ENCODE peak calls at places on chromosomes 2 and 18, in nine cellular contexts. One of them, this sample, is unnamed.

GRCh38 chr2:98167916-98168315 is 80.9 kb downstream of the VWA3B start:
- DNase-seq in activated T-cell treated with anti-CD3 and anti-CD28 coated beads for 1 hour: no peak
- DNase-seq in activated T-helper 1 cell treated with anti-CD3 and anti-CD28 coated beads, Interleukin-12 subunit alpha, Interleukin-12 subunit beta, Interleukin-2, Interleukin-4 antibody, amounts not matched to agents 30 ng/mL and 10 ng/mL and 1 ng/mL, durations not matched to agents 14 hours and 24 hours and 36 hours: no peak
- DNase-seq in posterior cingulate gyrus: no peak
- DNase-seq in stimulated activated naive CD8-positive, alpha-beta T cell treated with anti-CD3 and anti-CD28 coated beads, Interleukin-15, Interleukin-2, amounts not matched to agents 100 U/mL and 50 U/mL, for 24 hours: no peak
- DNase-seq in C1 segment of cervical spinal cord: no peak
- DNase-seq in A549: no peak
- DNase-seq in GF-D8: no peak
- DNase-seq in NCI-H2171: no peak
- DNase-seq in this sample: no peak

GRCh38 chr2:175877845-175878563 is 124.1 kb downstream of the LNPK start:
- DNase-seq in NCI-H2171: no peak
- DNase-seq in stimulated activated naive CD8-positive, alpha-beta T cell treated with anti-CD3 and anti-CD28 coated beads, Interleukin-15, Interleukin-2, amounts not matched to agents 100 U/mL and 50 U/mL, for 24 hours: no peak
- DNase-seq in activated T-helper 1 cell treated with anti-CD3 and anti-CD28 coated beads, Interleukin-12 subunit alpha, Interleukin-12 subunit beta, Interleukin-2, Interleukin-4 antibody, amounts not matched to agents 30 ng/mL and 10 ng/mL and 1 ng/mL, durations not matched to agents 14 hours and 24 hours and 36 hours: no peak
- DNase-seq in C1 segment of cervical spinal cord: no peak
- DNase-seq in GF-D8: no peak
- DNase-seq in A549: peak
- DNase-seq in posterior cingulate gyrus: no peak
- DNase-seq in activated T-cell treated with anti-CD3 and anti-CD28 coated beads for 1 hour: no peak
- DNase-seq in this sample: no peak

GRCh38 chr2:131394147-131394931 is 30.4 kb upstream of the RAB6D start:
- DNase-seq in NCI-H2171: no peak
- DNase-seq in stimulated activated naive CD8-positive, alpha-beta T cell treated with anti-CD3 and anti-CD28 coated beads, Interleukin-15, Interleukin-2, amounts not matched to agents 100 U/mL and 50 U/mL, for 24 hours: peak
- DNase-seq in A549: no peak
- DNase-seq in activated T-cell treated with anti-CD3 and anti-CD28 coated beads for 1 hour: no peak
- DNase-seq in posterior cingulate gyrus: peak
- DNase-seq in C1 segment of cervical spinal cord: no peak
- DNase-seq in activated T-helper 1 cell treated with anti-CD3 and anti-CD28 coated beads, Interleukin-12 subunit alpha, Interleukin-12 subunit beta, Interleukin-2, Interleukin-4 antibody, amounts not matched to agents 30 ng/mL and 10 ng/mL and 1 ng/mL, durations not matched to agents 14 hours and 24 hours and 36 hours: peak
- DNase-seq in GF-D8: no peak
- DNase-seq in this sample: no peak

GRCh38 chr18:49241852-49242251 is 218.6 kb downstream of the DYM start:
- DNase-seq in activated T-helper 1 cell treated with anti-CD3 and anti-CD28 coated beads, Interleukin-12 subunit alpha, Interleukin-12 subunit beta, Interleukin-2, Interleukin-4 antibody, amounts not matched to agents 30 ng/mL and 10 ng/mL and 1 ng/mL, durations not matched to agents 14 hours and 24 hours and 36 hours: no peak
- DNase-seq in A549: no peak
- DNase-seq in activated T-cell treated with anti-CD3 and anti-CD28 coated beads for 1 hour: no peak
- DNase-seq in posterior cingulate gyrus: no peak
- DNase-seq in GF-D8: no peak
- DNase-seq in stimulated activated naive CD8-positive, alpha-beta T cell treated with anti-CD3 and anti-CD28 coated beads, Interleukin-15, Interleukin-2, amounts not matched to agents 100 U/mL and 50 U/mL, for 24 hours: no peak
- DNase-seq in C1 segment of cervical spinal cord: no peak
- DNase-seq in NCI-H2171: no peak
- DNase-seq in this sample: no peak

GRCh38 chr2:72669121-72669520 is 156.7 kb downstream of the EXOC6B start:
- DNase-seq in A549: peak
- DNase-seq in activated T-helper 1 cell treated with anti-CD3 and anti-CD28 coated beads, Interleukin-12 subunit alpha, Interleukin-12 subunit beta, Interleukin-2, Interleukin-4 antibody, amounts not matched to agents 30 ng/mL and 10 ng/mL and 1 ng/mL, durations not matched to agents 14 hours and 24 hours and 36 hours: no peak
- DNase-seq in stimulated activated naive CD8-positive, alpha-beta T cell treated with anti-CD3 and anti-CD28 coated beads, Interleukin-15, Interleukin-2, amounts not matched to agents 100 U/mL and 50 U/mL, for 24 hours: no peak
- DNase-seq in posterior cingulate gyrus: no peak
- DNase-seq in C1 segment of cervical spinal cord: no peak
- DNase-seq in activated T-cell treated with anti-CD3 and anti-CD28 coated beads for 1 hour: no peak
- DNase-seq in NCI-H2171: no peak
- DNase-seq in GF-D8: no peak
- DNase-seq in this sample: no peak

GRCh38 chr18:33201509-33201926 is 239.0 kb downstream of the CCDC178 start:
- DNase-seq in stimulated activated naive CD8-positive, alpha-beta T cell treated with anti-CD3 and anti-CD28 coated beads, Interleukin-15, Interleukin-2, amounts not matched to agents 100 U/mL and 50 U/mL, for 24 hours: no peak
- DNase-seq in activated T-cell treated with anti-CD3 and anti-CD28 coated beads for 1 hour: no peak
- DNase-seq in activated T-helper 1 cell treated with anti-CD3 and anti-CD28 coated beads, Interleukin-12 subunit alpha, Interleukin-12 subunit beta, Interleukin-2, Interleukin-4 antibody, amounts not matched to agents 30 ng/mL and 10 ng/mL and 1 ng/mL, durations not matched to agents 14 hours and 24 hours and 36 hours: no peak
- DNase-seq in GF-D8: no peak
- DNase-seq in NCI-H2171: no peak
- DNase-seq in posterior cingulate gyrus: no peak
- DNase-seq in A549: peak
- DNase-seq in C1 segment of cervical spinal cord: no peak
- DNase-seq in this sample: no peak

GRCh38 chr2:94880507-94880906 is 9.3 kb downstream of the TEKT4 start:
- DNase-seq in activated T-cell treated with anti-CD3 and anti-CD28 coated beads for 1 hour: no peak
- DNase-seq in GF-D8: no peak
- DNase-seq in activated T-helper 1 cell treated with anti-CD3 and anti-CD28 coated beads, Interleukin-12 subunit alpha, Interleukin-12 subunit beta, Interleukin-2, Interleukin-4 antibody, amounts not matched to agents 30 ng/mL and 10 ng/mL and 1 ng/mL, durations not matched to agents 14 hours and 24 hours and 36 hours: no peak
- DNase-seq in stimulated activated naive CD8-positive, alpha-beta T cell treated with anti-CD3 and anti-CD28 coated beads, Interleukin-15, Interleukin-2, amounts not matched to agents 100 U/mL and 50 U/mL, for 24 hours: no peak
- DNase-seq in A549: no peak
- DNase-seq in posterior cingulate gyrus: no peak
- DNase-seq in NCI-H2171: no peak
- DNase-seq in C1 segment of cervical spinal cord: no peak
- DNase-seq in this sample: no peak

GRCh38 chr18:58581265-58581664 is 47.6 kb downstream of the ALPK2 start:
- DNase-seq in stimulated activated naive CD8-positive, alpha-beta T cell treated with anti-CD3 and anti-CD28 coated beads, Interleukin-15, Interleukin-2, amounts not matched to agents 100 U/mL and 50 U/mL, for 24 hours: no peak
- DNase-seq in GF-D8: no peak
- DNase-seq in C1 segment of cervical spinal cord: no peak
- DNase-seq in posterior cingulate gyrus: no peak
- DNase-seq in A549: peak
- DNase-seq in activated T-helper 1 cell treated with anti-CD3 and anti-CD28 coated beads, Interleukin-12 subunit alpha, Interleukin-12 subunit beta, Interleukin-2, Interleukin-4 antibody, amounts not matched to agents 30 ng/mL and 10 ng/mL and 1 ng/mL, durations not matched to agents 14 hours and 24 hours and 36 hours: no peak
- DNase-seq in activated T-cell treated with anti-CD3 and anti-CD28 coated beads for 1 hour: no peak
- DNase-seq in NCI-H2171: no peak
- DNase-seq in this sample: no peak

GRCh38 chr2:176960736-176961135 is 251.9 kb upstream of the HNRNPA3 start:
- DNase-seq in A549: no peak
- DNase-seq in C1 segment of cervical spinal cord: no peak
- DNase-seq in posterior cingulate gyrus: no peak
- DNase-seq in NCI-H2171: no peak
- DNase-seq in stimulated activated naive CD8-positive, alpha-beta T cell treated with anti-CD3 and anti-CD28 coated beads, Interleukin-15, Interleukin-2, amounts not matched to agents 100 U/mL and 50 U/mL, for 24 hours: no peak
- DNase-seq in GF-D8: no peak
- DNase-seq in activated T-cell treated with anti-CD3 and anti-CD28 coated beads for 1 hour: no peak
- DNase-seq in activated T-helper 1 cell treated with anti-CD3 and anti-CD28 coated beads, Interleukin-12 subunit alpha, Interleukin-12 subunit beta, Interleukin-2, Interleukin-4 antibody, amounts not matched to agents 30 ng/mL and 10 ng/mL and 1 ng/mL, durations not matched to agents 14 hours and 24 hours and 36 hours: no peak
- DNase-seq in this sample: no peak

GRCh38 chr2:202056611-202057010 is 16.4 kb upstream of the KIAA2012 start:
- DNase-seq in posterior cingulate gyrus: no peak
- DNase-seq in activated T-cell treated with anti-CD3 and anti-CD28 coated beads for 1 hour: no peak
- DNase-seq in A549: peak
- DNase-seq in GF-D8: no peak
- DNase-seq in activated T-helper 1 cell treated with anti-CD3 and anti-CD28 coated beads, Interleukin-12 subunit alpha, Interleukin-12 subunit beta, Interleukin-2, Interleukin-4 antibody, amounts not matched to agents 30 ng/mL and 10 ng/mL and 1 ng/mL, durations not matched to agents 14 hours and 24 hours and 36 hours: no peak
- DNase-seq in NCI-H2171: no peak
- DNase-seq in stimulated activated naive CD8-positive, alpha-beta T cell treated with anti-CD3 and anti-CD28 coated beads, Interleukin-15, Interleukin-2, amounts not matched to agents 100 U/mL and 50 U/mL, for 24 hours: no peak
- DNase-seq in C1 segment of cervical spinal cord: no peak
- DNase-seq in this sample: no peak

GRCh38 chr2:3736112-3736511 is 32.7 kb downstream of the DCDC2C start:
- DNase-seq in C1 segment of cervical spinal cord: no peak
- DNase-seq in stimulated activated naive CD8-positive, alpha-beta T cell treated with anti-CD3 and anti-CD28 coated beads, Interleukin-15, Interleukin-2, amounts not matched to agents 100 U/mL and 50 U/mL, for 24 hours: no peak
- DNase-seq in NCI-H2171: no peak
- DNase-seq in A549: no peak
- DNase-seq in activated T-helper 1 cell treated with anti-CD3 and anti-CD28 coated beads, Interleukin-12 subunit alpha, Interleukin-12 subunit beta, Interleukin-2, Interleukin-4 antibody, amounts not matched to agents 30 ng/mL and 10 ng/mL and 1 ng/mL, durations not matched to agents 14 hours and 24 hours and 36 hours: no peak
- DNase-seq in activated T-cell treated with anti-CD3 and anti-CD28 coated beads for 1 hour: no peak
- DNase-seq in GF-D8: no peak
- DNase-seq in posterior cingulate gyrus: no peak
- DNase-seq in this sample: no peak

GRCh38 chr18:46601338-46601908 is 55.6 kb downstream of the LOXHD1 start:
- DNase-seq in A549: no peak
- DNase-seq in activated T-cell treated with anti-CD3 and anti-CD28 coated beads for 1 hour: no peak
- DNase-seq in stimulated activated naive CD8-positive, alpha-beta T cell treated with anti-CD3 and anti-CD28 coated beads, Interleukin-15, Interleukin-2, amounts not matched to agents 100 U/mL and 50 U/mL, for 24 hours: no peak
- DNase-seq in posterior cingulate gyrus: no peak
- DNase-seq in C1 segment of cervical spinal cord: no peak
- DNase-seq in NCI-H2171: no peak
- DNase-seq in activated T-helper 1 cell treated with anti-CD3 and anti-CD28 coated beads, Interleukin-12 subunit alpha, Interleukin-12 subunit beta, Interleukin-2, Interleukin-4 antibody, amounts not matched to agents 30 ng/mL and 10 ng/mL and 1 ng/mL, durations not matched to agents 14 hours and 24 hours and 36 hours: no peak
- DNase-seq in GF-D8: no peak
- DNase-seq in this sample: no peak

GRCh38 chr2:55152475-55153422 is 79.3 kb downstream of the CLHC1 start:
- DNase-seq in posterior cingulate gyrus: no peak
- DNase-seq in NCI-H2171: peak
- DNase-seq in activated T-helper 1 cell treated with anti-CD3 and anti-CD28 coated beads, Interleukin-12 subunit alpha, Interleukin-12 subunit beta, Interleukin-2, Interleukin-4 antibody, amounts not matched to agents 30 ng/mL and 10 ng/mL and 1 ng/mL, durations not matched to agents 14 hours and 24 hours and 36 hours: no peak
- DNase-seq in stimulated activated naive CD8-positive, alpha-beta T cell treated with anti-CD3 and anti-CD28 coated beads, Interleukin-15, Interleukin-2, amounts not matched to agents 100 U/mL and 50 U/mL, for 24 hours: no peak
- DNase-seq in C1 segment of cervical spinal cord: no peak
- DNase-seq in activated T-cell treated with anti-CD3 and anti-CD28 coated beads for 1 hour: no peak
- DNase-seq in GF-D8: peak
- DNase-seq in A549: no peak
- DNase-seq in this sample: peak

GRCh38 chr18:40006553-40007073 is 1948.4 kb upstream of the PIK3C3 start:
- DNase-seq in activated T-helper 1 cell treated with anti-CD3 and anti-CD28 coated beads, Interleukin-12 subunit alpha, Interleukin-12 subunit beta, Interleukin-2, Interleukin-4 antibody, amounts not matched to agents 30 ng/mL and 10 ng/mL and 1 ng/mL, durations not matched to agents 14 hours and 24 hours and 36 hours: no peak
- DNase-seq in activated T-cell treated with anti-CD3 and anti-CD28 coated beads for 1 hour: no peak
- DNase-seq in posterior cingulate gyrus: no peak
- DNase-seq in NCI-H2171: no peak
- DNase-seq in stimulated activated naive CD8-positive, alpha-beta T cell treated with anti-CD3 and anti-CD28 coated beads, Interleukin-15, Interleukin-2, amounts not matched to agents 100 U/mL and 50 U/mL, for 24 hours: no peak
- DNase-seq in C1 segment of cervical spinal cord: no peak
- DNase-seq in A549: no peak
- DNase-seq in GF-D8: no peak
- DNase-seq in this sample: no peak

GRCh38 chr2:223076573-223076972 is 24.6 kb downstream of the KCNE4 start:
- DNase-seq in activated T-cell treated with anti-CD3 and anti-CD28 coated beads for 1 hour: no peak
- DNase-seq in GF-D8: no peak
- DNase-seq in activated T-helper 1 cell treated with anti-CD3 and anti-CD28 coated beads, Interleukin-12 subunit alpha, Interleukin-12 subunit beta, Interleukin-2, Interleukin-4 antibody, amounts not matched to agents 30 ng/mL and 10 ng/mL and 1 ng/mL, durations not matched to agents 14 hours and 24 hours and 36 hours: no peak
- DNase-seq in NCI-H2171: no peak
- DNase-seq in A549: no peak
- DNase-seq in stimulated activated naive CD8-positive, alpha-beta T cell treated with anti-CD3 and anti-CD28 coated beads, Interleukin-15, Interleukin-2, amounts not matched to agents 100 U/mL and 50 U/mL, for 24 hours: no peak
- DNase-seq in posterior cingulate gyrus: no peak
- DNase-seq in C1 segment of cervical spinal cord: no peak
- DNase-seq in this sample: no peak

GRCh38 chr2:44531289-44531688 is 169.5 kb downstream of the CAMKMT start:
- DNase-seq in stimulated activated naive CD8-positive, alpha-beta T cell treated with anti-CD3 and anti-CD28 coated beads, Interleukin-15, Interleukin-2, amounts not matched to agents 100 U/mL and 50 U/mL, for 24 hours: no peak
- DNase-seq in activated T-helper 1 cell treated with anti-CD3 and anti-CD28 coated beads, Interleukin-12 subunit alpha, Interleukin-12 subunit beta, Interleukin-2, Interleukin-4 antibody, amounts not matched to agents 30 ng/mL and 10 ng/mL and 1 ng/mL, durations not matched to agents 14 hours and 24 hours and 36 hours: no peak
- DNase-seq in activated T-cell treated with anti-CD3 and anti-CD28 coated beads for 1 hour: no peak
- DNase-seq in A549: no peak
- DNase-seq in GF-D8: no peak
- DNase-seq in NCI-H2171: no peak
- DNase-seq in posterior cingulate gyrus: no peak
- DNase-seq in C1 segment of cervical spinal cord: no peak
- DNase-seq in this sample: no peak

GRCh38 chr18:45877403-45877802 is 51.9 kb downstream of the SIGLEC15 start:
- DNase-seq in C1 segment of cervical spinal cord: no peak
- DNase-seq in A549: no peak
- DNase-seq in activated T-cell treated with anti-CD3 and anti-CD28 coated beads for 1 hour: no peak
- DNase-seq in NCI-H2171: no peak
- DNase-seq in stimulated activated naive CD8-positive, alpha-beta T cell treated with anti-CD3 and anti-CD28 coated beads, Interleukin-15, Interleukin-2, amounts not matched to agents 100 U/mL and 50 U/mL, for 24 hours: no peak
- DNase-seq in posterior cingulate gyrus: no peak
- DNase-seq in activated T-helper 1 cell treated with anti-CD3 and anti-CD28 coated beads, Interleukin-12 subunit alpha, Interleukin-12 subunit beta, Interleukin-2, Interleukin-4 antibody, amounts not matched to agents 30 ng/mL and 10 ng/mL and 1 ng/mL, durations not matched to agents 14 hours and 24 hours and 36 hours: no peak
- DNase-seq in GF-D8: no peak
- DNase-seq in this sample: no peak

GRCh38 chr2:45889053-45889452 is 237.6 kb downstream of the PRKCE start:
- DNase-seq in GF-D8: no peak
- DNase-seq in activated T-helper 1 cell treated with anti-CD3 and anti-CD28 coated beads, Interleukin-12 subunit alpha, Interleukin-12 subunit beta, Interleukin-2, Interleukin-4 antibody, amounts not matched to agents 30 ng/mL and 10 ng/mL and 1 ng/mL, durations not matched to agents 14 hours and 24 hours and 36 hours: peak
- DNase-seq in posterior cingulate gyrus: peak
- DNase-seq in C1 segment of cervical spinal cord: no peak
- DNase-seq in stimulated activated naive CD8-positive, alpha-beta T cell treated with anti-CD3 and anti-CD28 coated beads, Interleukin-15, Interleukin-2, amounts not matched to agents 100 U/mL and 50 U/mL, for 24 hours: peak
- DNase-seq in NCI-H2171: peak
- DNase-seq in activated T-cell treated with anti-CD3 and anti-CD28 coated beads for 1 hour: no peak
- DNase-seq in A549: peak
- DNase-seq in this sample: no peak

GRCh38 chr18:1014496-1014895 is 109.8 kb downstream of the ADCYAP1 start:
- DNase-seq in A549: no peak
- DNase-seq in activated T-cell treated with anti-CD3 and anti-CD28 coated beads for 1 hour: no peak
- DNase-seq in activated T-helper 1 cell treated with anti-CD3 and anti-CD28 coated beads, Interleukin-12 subunit alpha, Interleukin-12 subunit beta, Interleukin-2, Interleukin-4 antibody, amounts not matched to agents 30 ng/mL and 10 ng/mL and 1 ng/mL, durations not matched to agents 14 hours and 24 hours and 36 hours: no peak
- DNase-seq in GF-D8: no peak
- DNase-seq in C1 segment of cervical spinal cord: no peak
- DNase-seq in stimulated activated naive CD8-positive, alpha-beta T cell treated with anti-CD3 and anti-CD28 coated beads, Interleukin-15, Interleukin-2, amounts not matched to agents 100 U/mL and 50 U/mL, for 24 hours: no peak
- DNase-seq in posterior cingulate gyrus: no peak
- DNase-seq in NCI-H2171: peak
- DNase-seq in this sample: no peak

GRCh38 chr2:84443477-84443876 is 15.6 kb downstream of the SUCLG1 start:
- DNase-seq in C1 segment of cervical spinal cord: no peak
- DNase-seq in posterior cingulate gyrus: no peak
- DNase-seq in stimulated activated naive CD8-positive, alpha-beta T cell treated with anti-CD3 and anti-CD28 coated beads, Interleukin-15, Interleukin-2, amounts not matched to agents 100 U/mL and 50 U/mL, for 24 hours: no peak
- DNase-seq in GF-D8: no peak
- DNase-seq in activated T-cell treated with anti-CD3 and anti-CD28 coated beads for 1 hour: no peak
- DNase-seq in NCI-H2171: no peak
- DNase-seq in activated T-helper 1 cell treated with anti-CD3 and anti-CD28 coated beads, Interleukin-12 subunit alpha, Interleukin-12 subunit beta, Interleukin-2, Interleukin-4 antibody, amounts not matched to agents 30 ng/mL and 10 ng/mL and 1 ng/mL, durations not matched to agents 14 hours and 24 hours and 36 hours: no peak
- DNase-seq in A549: no peak
- DNase-seq in this sample: no peak

GRCh38 chr2:199819746-199820145 is 31.2 kb downstream of the FTCDNL1 start:
- DNase-seq in C1 segment of cervical spinal cord: no peak
- DNase-seq in NCI-H2171: no peak
- DNase-seq in stimulated activated naive CD8-positive, alpha-beta T cell treated with anti-CD3 and anti-CD28 coated beads, Interleukin-15, Interleukin-2, amounts not matched to agents 100 U/mL and 50 U/mL, for 24 hours: no peak
- DNase-seq in activated T-helper 1 cell treated with anti-CD3 and anti-CD28 coated beads, Interleukin-12 subunit alpha, Interleukin-12 subunit beta, Interleukin-2, Interleukin-4 antibody, amounts not matched to agents 30 ng/mL and 10 ng/mL and 1 ng/mL, durations not matched to agents 14 hours and 24 hours and 36 hours: no peak
- DNase-seq in posterior cingulate gyrus: no peak
- DNase-seq in GF-D8: no peak
- DNase-seq in A549: no peak
- DNase-seq in activated T-cell treated with anti-CD3 and anti-CD28 coated beads for 1 hour: no peak
- DNase-seq in this sample: no peak

GRCh38 chr2:238493880-238494572 is 67.3 kb downstream of the ASB1 start:
- DNase-seq in activated T-cell treated with anti-CD3 and anti-CD28 coated beads for 1 hour: no peak
- DNase-seq in A549: no peak
- DNase-seq in posterior cingulate gyrus: no peak
- DNase-seq in stimulated activated naive CD8-positive, alpha-beta T cell treated with anti-CD3 and anti-CD28 coated beads, Interleukin-15, Interleukin-2, amounts not matched to agents 100 U/mL and 50 U/mL, for 24 hours: peak
- DNase-seq in GF-D8: peak
- DNase-seq in C1 segment of cervical spinal cord: no peak
- DNase-seq in NCI-H2171: no peak
- DNase-seq in activated T-helper 1 cell treated with anti-CD3 and anti-CD28 coated beads, Interleukin-12 subunit alpha, Interleukin-12 subunit beta, Interleukin-2, Interleukin-4 antibody, amounts not matched to agents 30 ng/mL and 10 ng/mL and 1 ng/mL, durations not matched to agents 14 hours and 24 hours and 36 hours: peak
- DNase-seq in this sample: no peak

GRCh38 chr18:52682260-52682659 is 342.3 kb downstream of the DCC start:
- DNase-seq in activated T-helper 1 cell treated with anti-CD3 and anti-CD28 coated beads, Interleukin-12 subunit alpha, Interleukin-12 subunit beta, Interleukin-2, Interleukin-4 antibody, amounts not matched to agents 30 ng/mL and 10 ng/mL and 1 ng/mL, durations not matched to agents 14 hours and 24 hours and 36 hours: no peak
- DNase-seq in C1 segment of cervical spinal cord: no peak
- DNase-seq in A549: no peak
- DNase-seq in stimulated activated naive CD8-positive, alpha-beta T cell treated with anti-CD3 and anti-CD28 coated beads, Interleukin-15, Interleukin-2, amounts not matched to agents 100 U/mL and 50 U/mL, for 24 hours: no peak
- DNase-seq in NCI-H2171: no peak
- DNase-seq in posterior cingulate gyrus: no peak
- DNase-seq in activated T-cell treated with anti-CD3 and anti-CD28 coated beads for 1 hour: no peak
- DNase-seq in GF-D8: no peak
- DNase-seq in this sample: no peak

GRCh38 chr2:25149646-25150045 is 18.7 kb downstream of the POMC start:
- DNase-seq in A549: no peak
- DNase-seq in C1 segment of cervical spinal cord: no peak
- DNase-seq in stimulated activated naive CD8-positive, alpha-beta T cell treated with anti-CD3 and anti-CD28 coated beads, Interleukin-15, Interleukin-2, amounts not matched to agents 100 U/mL and 50 U/mL, for 24 hours: no peak
- DNase-seq in GF-D8: no peak
- DNase-seq in activated T-helper 1 cell treated with anti-CD3 and anti-CD28 coated beads, Interleukin-12 subunit alpha, Interleukin-12 subunit beta, Interleukin-2, Interleukin-4 antibody, amounts not matched to agents 30 ng/mL and 10 ng/mL and 1 ng/mL, durations not matched to agents 14 hours and 24 hours and 36 hours: no peak
- DNase-seq in activated T-cell treated with anti-CD3 and anti-CD28 coated beads for 1 hour: no peak
- DNase-seq in NCI-H2171: no peak
- DNase-seq in posterior cingulate gyrus: no peak
- DNase-seq in this sample: no peak

GRCh38 chr18:48011926-48012469 is 81.5 kb upstream of the SMAD2 start:
- DNase-seq in GF-D8: no peak
- DNase-seq in activated T-helper 1 cell treated with anti-CD3 and anti-CD28 coated beads, Interleukin-12 subunit alpha, Interleukin-12 subunit beta, Interleukin-2, Interleukin-4 antibody, amounts not matched to agents 30 ng/mL and 10 ng/mL and 1 ng/mL, durations not matched to agents 14 hours and 24 hours and 36 hours: no peak
- DNase-seq in stimulated activated naive CD8-positive, alpha-beta T cell treated with anti-CD3 and anti-CD28 coated beads, Interleukin-15, Interleukin-2, amounts not matched to agents 100 U/mL and 50 U/mL, for 24 hours: no peak
- DNase-seq in A549: no peak
- DNase-seq in NCI-H2171: peak
- DNase-seq in C1 segment of cervical spinal cord: no peak
- DNase-seq in posterior cingulate gyrus: no peak
- DNase-seq in activated T-cell treated with anti-CD3 and anti-CD28 coated beads for 1 hour: no peak
- DNase-seq in this sample: no peak

GRCh38 chr2:20562540-20563225 is 88.2 kb downstream of the HS1BP3 start:
- DNase-seq in stimulated activated naive CD8-positive, alpha-beta T cell treated with anti-CD3 and anti-CD28 coated beads, Interleukin-15, Interleukin-2, amounts not matched to agents 100 U/mL and 50 U/mL, for 24 hours: no peak
- DNase-seq in activated T-cell treated with anti-CD3 and anti-CD28 coated beads for 1 hour: no peak
- DNase-seq in A549: peak
- DNase-seq in NCI-H2171: peak
- DNase-seq in GF-D8: no peak
- DNase-seq in posterior cingulate gyrus: no peak
- DNase-seq in C1 segment of cervical spinal cord: no peak
- DNase-seq in activated T-helper 1 cell treated with anti-CD3 and anti-CD28 coated beads, Interleukin-12 subunit alpha, Interleukin-12 subunit beta, Interleukin-2, Interleukin-4 antibody, amounts not matched to agents 30 ng/mL and 10 ng/mL and 1 ng/mL, durations not matched to agents 14 hours and 24 hours and 36 hours: no peak
- DNase-seq in this sample: no peak

GRCh38 chr2:9187620-9188214 is 18.9 kb upstream of the ASAP2 start:
- DNase-seq in C1 segment of cervical spinal cord: no peak
- DNase-seq in NCI-H2171: no peak
- DNase-seq in activated T-cell treated with anti-CD3 and anti-CD28 coated beads for 1 hour: no peak
- DNase-seq in GF-D8: no peak
- DNase-seq in posterior cingulate gyrus: no peak
- DNase-seq in A549: no peak
- DNase-seq in activated T-helper 1 cell treated with anti-CD3 and anti-CD28 coated beads, Interleukin-12 subunit alpha, Interleukin-12 subunit beta, Interleukin-2, Interleukin-4 antibody, amounts not matched to agents 30 ng/mL and 10 ng/mL and 1 ng/mL, durations not matched to agents 14 hours and 24 hours and 36 hours: no peak
- DNase-seq in stimulated activated naive CD8-positive, alpha-beta T cell treated with anti-CD3 and anti-CD28 coated beads, Interleukin-15, Interleukin-2, amounts not matched to agents 100 U/mL and 50 U/mL, for 24 hours: no peak
- DNase-seq in this sample: no peak

GRCh38 chr2:227510620-227510958 is 38.6 kb downstream of the AGFG1 start:
- DNase-seq in activated T-helper 1 cell treated with anti-CD3 and anti-CD28 coated beads, Interleukin-12 subunit alpha, Interleukin-12 subunit beta, Interleukin-2, Interleukin-4 antibody, amounts not matched to agents 30 ng/mL and 10 ng/mL and 1 ng/mL, durations not matched to agents 14 hours and 24 hours and 36 hours: no peak
- DNase-seq in A549: no peak
- DNase-seq in C1 segment of cervical spinal cord: no peak
- DNase-seq in stimulated activated naive CD8-positive, alpha-beta T cell treated with anti-CD3 and anti-CD28 coated beads, Interleukin-15, Interleukin-2, amounts not matched to agents 100 U/mL and 50 U/mL, for 24 hours: no peak
- DNase-seq in NCI-H2171: no peak
- DNase-seq in activated T-cell treated with anti-CD3 and anti-CD28 coated beads for 1 hour: no peak
- DNase-seq in posterior cingulate gyrus: no peak
- DNase-seq in GF-D8: no peak
- DNase-seq in this sample: no peak

GRCh38 chr2:30425326-30425725 is 21.7 kb upstream of the LCLAT1 start:
- DNase-seq in NCI-H2171: no peak
- DNase-seq in activated T-cell treated with anti-CD3 and anti-CD28 coated beads for 1 hour: no peak
- DNase-seq in A549: no peak
- DNase-seq in activated T-helper 1 cell treated with anti-CD3 and anti-CD28 coated beads, Interleukin-12 subunit alpha, Interleukin-12 subunit beta, Interleukin-2, Interleukin-4 antibody, amounts not matched to agents 30 ng/mL and 10 ng/mL and 1 ng/mL, durations not matched to agents 14 hours and 24 hours and 36 hours: no peak
- DNase-seq in stimulated activated naive CD8-positive, alpha-beta T cell treated with anti-CD3 and anti-CD28 coated beads, Interleukin-15, Interleukin-2, amounts not matched to agents 100 U/mL and 50 U/mL, for 24 hours: no peak
- DNase-seq in C1 segment of cervical spinal cord: peak
- DNase-seq in GF-D8: no peak
- DNase-seq in posterior cingulate gyrus: no peak
- DNase-seq in this sample: peak

GRCh38 chr2:86193901-86194567 is 1.2 kb downstream of the IMMT start:
- DNase-seq in C1 segment of cervical spinal cord: no peak
- DNase-seq in activated T-helper 1 cell treated with anti-CD3 and anti-CD28 coated beads, Interleukin-12 subunit alpha, Interleukin-12 subunit beta, Interleukin-2, Interleukin-4 antibody, amounts not matched to agents 30 ng/mL and 10 ng/mL and 1 ng/mL, durations not matched to agents 14 hours and 24 hours and 36 hours: no peak
- DNase-seq in GF-D8: no peak
- DNase-seq in posterior cingulate gyrus: no peak
- DNase-seq in A549: peak
- DNase-seq in NCI-H2171: no peak
- DNase-seq in activated T-cell treated with anti-CD3 and anti-CD28 coated beads for 1 hour: no peak
- DNase-seq in stimulated activated naive CD8-positive, alpha-beta T cell treated with anti-CD3 and anti-CD28 coated beads, Interleukin-15, Interleukin-2, amounts not matched to agents 100 U/mL and 50 U/mL, for 24 hours: no peak
- DNase-seq in this sample: no peak

GRCh38 chr2:73254343-73255006 is 20.4 kb downstream of the CCT7 start:
- DNase-seq in C1 segment of cervical spinal cord: no peak
- DNase-seq in activated T-cell treated with anti-CD3 and anti-CD28 coated beads for 1 hour: no peak
- DNase-seq in posterior cingulate gyrus: no peak
- DNase-seq in activated T-helper 1 cell treated with anti-CD3 and anti-CD28 coated beads, Interleukin-12 subunit alpha, Interleukin-12 subunit beta, Interleukin-2, Interleukin-4 antibody, amounts not matched to agents 30 ng/mL and 10 ng/mL and 1 ng/mL, durations not matched to agents 14 hours and 24 hours and 36 hours: no peak
- DNase-seq in A549: no peak
- DNase-seq in stimulated activated naive CD8-positive, alpha-beta T cell treated with anti-CD3 and anti-CD28 coated beads, Interleukin-15, Interleukin-2, amounts not matched to agents 100 U/mL and 50 U/mL, for 24 hours: no peak
- DNase-seq in GF-D8: no peak
- DNase-seq in NCI-H2171: no peak
- DNase-seq in this sample: no peak

This sample was measured in right atrium auricular region.